ENCODE peak calls at places on chromosomes 16 and 17, in seven cellular contexts. One of them, this sample, is unnamed.

GRCh38 chr17:48641541-48642058 is 15.4 kb upstream of the HOXB9 start:
- DNase-seq in activated CD4-positive, CD25-positive, alpha-beta regulatory T cell: no peak
- DNase-seq in KBM-7: no peak
- DNase-seq in RCC 7860: no peak
- DNase-seq in fibroblast of mammary gland: no peak
- DNase-seq in M059J: no peak
- DNase-seq in activated T-cell treated with anti-CD3 and anti-CD28 coated beads, Interleukin-2, amount 50 U/mL, for 72 hours: no peak
- DNase-seq in this sample: no peak

GRCh38 chr17:40453881-40454630 is 10.8 kb downstream of the IGFBP4 start:
- DNase-seq in activated CD4-positive, CD25-positive, alpha-beta regulatory T cell: no peak
- DNase-seq in KBM-7: no peak
- DNase-seq in RCC 7860: no peak
- DNase-seq in fibroblast of mammary gland: peak
- DNase-seq in M059J: no peak
- DNase-seq in activated T-cell treated with anti-CD3 and anti-CD28 coated beads, Interleukin-2, amount 50 U/mL, for 72 hours: no peak
- DNase-seq in this sample: no peak

GRCh38 chr17:15464629-15465028 is 2.8 kb downstream of the CDRT4 start:
- DNase-seq in activated CD4-positive, CD25-positive, alpha-beta regulatory T cell: no peak
- DNase-seq in KBM-7: no peak
- DNase-seq in RCC 7860: no peak
- DNase-seq in fibroblast of mammary gland: no peak
- DNase-seq in M059J: peak
- DNase-seq in activated T-cell treated with anti-CD3 and anti-CD28 coated beads, Interleukin-2, amount 50 U/mL, for 72 hours: no peak
- DNase-seq in this sample: no peak

GRCh38 chr16:88759245-88759975 is 25.6 kb downstream of the PIEZO1 start:
- DNase-seq in activated CD4-positive, CD25-positive, alpha-beta regulatory T cell: no peak
- DNase-seq in KBM-7: peak
- DNase-seq in RCC 7860: no peak
- DNase-seq in fibroblast of mammary gland: peak
- DNase-seq in M059J: no peak
- DNase-seq in activated T-cell treated with anti-CD3 and anti-CD28 coated beads, Interleukin-2, amount 50 U/mL, for 72 hours: peak
- DNase-seq in this sample: no peak

GRCh38 chr16:78478267-78478821 is 378.9 kb downstream of the WWOX start:
- DNase-seq in activated CD4-positive, CD25-positive, alpha-beta regulatory T cell: no peak
- DNase-seq in KBM-7: peak
- DNase-seq in RCC 7860: peak
- DNase-seq in fibroblast of mammary gland: peak
- DNase-seq in M059J: no peak
- DNase-seq in activated T-cell treated with anti-CD3 and anti-CD28 coated beads, Interleukin-2, amount 50 U/mL, for 72 hours: no peak
- DNase-seq in this sample: no peak

GRCh38 chr16:61891460-61891859 is 144.8 kb downstream of the CDH8 start:
- DNase-seq in activated CD4-positive, CD25-positive, alpha-beta regulatory T cell: no peak
- DNase-seq in KBM-7: no peak
- DNase-seq in RCC 7860: no peak
- DNase-seq in fibroblast of mammary gland: no peak
- DNase-seq in M059J: no peak
- DNase-seq in activated T-cell treated with anti-CD3 and anti-CD28 coated beads, Interleukin-2, amount 50 U/mL, for 72 hours: no peak
- DNase-seq in this sample: no peak

GRCh38 chr16:69893086-69893485 is 58.0 kb upstream of the CLEC18A start:
- DNase-seq in activated CD4-positive, CD25-positive, alpha-beta regulatory T cell: no peak
- DNase-seq in KBM-7: no peak
- DNase-seq in RCC 7860: no peak
- DNase-seq in fibroblast of mammary gland: no peak
- DNase-seq in M059J: no peak
- DNase-seq in activated T-cell treated with anti-CD3 and anti-CD28 coated beads, Interleukin-2, amount 50 U/mL, for 72 hours: no peak
- DNase-seq in this sample: no peak

GRCh38 chr17:71180801-71181385 is 939.9 kb upstream of the SOX9 start:
- DNase-seq in activated CD4-positive, CD25-positive, alpha-beta regulatory T cell: no peak
- DNase-seq in KBM-7: no peak
- DNase-seq in RCC 7860: peak
- DNase-seq in fibroblast of mammary gland: peak
- DNase-seq in M059J: peak
- DNase-seq in activated T-cell treated with anti-CD3 and anti-CD28 coated beads, Interleukin-2, amount 50 U/mL, for 72 hours: no peak
- DNase-seq in this sample: peak

GRCh38 chr17:42975265-42975664 is 4.6 kb downstream of the PTGES3L start:
- DNase-seq in activated CD4-positive, CD25-positive, alpha-beta regulatory T cell: no peak
- DNase-seq in KBM-7: no peak
- DNase-seq in RCC 7860: no peak
- DNase-seq in fibroblast of mammary gland: no peak
- DNase-seq in M059J: no peak
- DNase-seq in activated T-cell treated with anti-CD3 and anti-CD28 coated beads, Interleukin-2, amount 50 U/mL, for 72 hours: no peak
- DNase-seq in this sample: no peak

GRCh38 chr16:3180445-3180878 is 7.5 kb upstream of the OR1F1 start:
- DNase-seq in activated CD4-positive, CD25-positive, alpha-beta regulatory T cell: no peak
- DNase-seq in KBM-7: no peak
- DNase-seq in RCC 7860: peak
- DNase-seq in fibroblast of mammary gland: no peak
- DNase-seq in M059J: peak
- DNase-seq in activated T-cell treated with anti-CD3 and anti-CD28 coated beads, Interleukin-2, amount 50 U/mL, for 72 hours: no peak
- DNase-seq in this sample: no peak

GRCh38 chr16:72787519-72788268 is 260.2 kb downstream of the ZFHX3 start:
- DNase-seq in activated CD4-positive, CD25-positive, alpha-beta regulatory T cell: peak
- DNase-seq in KBM-7: peak
- DNase-seq in RCC 7860: peak
- DNase-seq in fibroblast of mammary gland: peak
- DNase-seq in M059J: peak
- DNase-seq in activated T-cell treated with anti-CD3 and anti-CD28 coated beads, Interleukin-2, amount 50 U/mL, for 72 hours: peak
- DNase-seq in this sample: peak

GRCh38 chr16:3112058-3112880 is at the start of gene ZNF205:
- DNase-seq in activated CD4-positive, CD25-positive, alpha-beta regulatory T cell: no peak
- DNase-seq in KBM-7: no peak
- DNase-seq in RCC 7860: peak
- DNase-seq in fibroblast of mammary gland: peak
- DNase-seq in M059J: peak
- DNase-seq in activated T-cell treated with anti-CD3 and anti-CD28 coated beads, Interleukin-2, amount 50 U/mL, for 72 hours: no peak
- DNase-seq in this sample: peak

GRCh38 chr16:85291302-85292148 is 179.3 kb upstream of the CIBAR2 start:
- DNase-seq in activated CD4-positive, CD25-positive, alpha-beta regulatory T cell: no peak
- DNase-seq in KBM-7: no peak
- DNase-seq in RCC 7860: no peak
- DNase-seq in fibroblast of mammary gland: no peak
- DNase-seq in M059J: no peak
- DNase-seq in activated T-cell treated with anti-CD3 and anti-CD28 coated beads, Interleukin-2, amount 50 U/mL, for 72 hours: no peak
- DNase-seq in this sample: no peak

GRCh38 chr17:11238710-11239109 is 2.3 kb upstream of the SHISA6 start:
- DNase-seq in activated CD4-positive, CD25-positive, alpha-beta regulatory T cell: no peak
- DNase-seq in KBM-7: peak
- DNase-seq in RCC 7860: no peak
- DNase-seq in fibroblast of mammary gland: no peak
- DNase-seq in M059J: no peak
- DNase-seq in activated T-cell treated with anti-CD3 and anti-CD28 coated beads, Interleukin-2, amount 50 U/mL, for 72 hours: no peak
- DNase-seq in this sample: no peak

GRCh38 chr16:84041421-84041820 is 1.2 kb downstream of the SLC38A8 start:
- DNase-seq in activated CD4-positive, CD25-positive, alpha-beta regulatory T cell: no peak
- DNase-seq in KBM-7: no peak
- DNase-seq in RCC 7860: no peak
- DNase-seq in fibroblast of mammary gland: no peak
- DNase-seq in M059J: no peak
- DNase-seq in activated T-cell treated with anti-CD3 and anti-CD28 coated beads, Interleukin-2, amount 50 U/mL, for 72 hours: no peak
- DNase-seq in this sample: no peak

GRCh38 chr16:49952386-49952785 is 72.6 kb upstream of the CNEP1R1 start:
- DNase-seq in activated CD4-positive, CD25-positive, alpha-beta regulatory T cell: no peak
- DNase-seq in KBM-7: no peak
- DNase-seq in RCC 7860: peak
- DNase-seq in fibroblast of mammary gland: peak
- DNase-seq in M059J: peak
- DNase-seq in activated T-cell treated with anti-CD3 and anti-CD28 coated beads, Interleukin-2, amount 50 U/mL, for 72 hours: no peak
- DNase-seq in this sample: peak

GRCh38 chr17:20281860-20282259 is 185.5 kb downstream of the LGALS9B start:
- DNase-seq in activated CD4-positive, CD25-positive, alpha-beta regulatory T cell: no peak
- DNase-seq in KBM-7: no peak
- DNase-seq in RCC 7860: no peak
- DNase-seq in fibroblast of mammary gland: no peak
- DNase-seq in M059J: no peak
- DNase-seq in activated T-cell treated with anti-CD3 and anti-CD28 coated beads, Interleukin-2, amount 50 U/mL, for 72 hours: no peak
- DNase-seq in this sample: no peak

GRCh38 chr17:51056813-51057510 is 63.7 kb downstream of the SPAG9 start:
- DNase-seq in activated CD4-positive, CD25-positive, alpha-beta regulatory T cell: no peak
- DNase-seq in KBM-7: peak
- DNase-seq in RCC 7860: peak
- DNase-seq in fibroblast of mammary gland: peak
- DNase-seq in M059J: peak
- DNase-seq in activated T-cell treated with anti-CD3 and anti-CD28 coated beads, Interleukin-2, amount 50 U/mL, for 72 hours: peak
- DNase-seq in this sample: peak

GRCh38 chr17:62140836-62141235 is 75.8 kb upstream of the MED13 start:
- DNase-seq in activated CD4-positive, CD25-positive, alpha-beta regulatory T cell: no peak
- DNase-seq in KBM-7: no peak
- DNase-seq in RCC 7860: no peak
- DNase-seq in fibroblast of mammary gland: no peak
- DNase-seq in M059J: peak
- DNase-seq in activated T-cell treated with anti-CD3 and anti-CD28 coated beads, Interleukin-2, amount 50 U/mL, for 72 hours: no peak
- DNase-seq in this sample: no peak

GRCh38 chr17:38922538-38923291 is 2.7 kb upstream of the LASP1NB start:
- DNase-seq in activated CD4-positive, CD25-positive, alpha-beta regulatory T cell: no peak
- DNase-seq in KBM-7: no peak
- DNase-seq in RCC 7860: no peak
- DNase-seq in fibroblast of mammary gland: peak
- DNase-seq in M059J: peak
- DNase-seq in activated T-cell treated with anti-CD3 and anti-CD28 coated beads, Interleukin-2, amount 50 U/mL, for 72 hours: no peak
- DNase-seq in this sample: peak

GRCh38 chr16:8768701-8769100 is 28.7 kb downstream of the TMEM186 start:
- DNase-seq in activated CD4-positive, CD25-positive, alpha-beta regulatory T cell: no peak
- DNase-seq in KBM-7: no peak
- DNase-seq in RCC 7860: no peak
- DNase-seq in fibroblast of mammary gland: no peak
- DNase-seq in M059J: peak
- DNase-seq in activated T-cell treated with anti-CD3 and anti-CD28 coated beads, Interleukin-2, amount 50 U/mL, for 72 hours: no peak
- DNase-seq in this sample: no peak

GRCh38 chr16:78211951-78212350 is 112.5 kb downstream of the WWOX start:
- DNase-seq in activated CD4-positive, CD25-positive, alpha-beta regulatory T cell: no peak
- DNase-seq in KBM-7: no peak
- DNase-seq in RCC 7860: no peak
- DNase-seq in fibroblast of mammary gland: no peak
- DNase-seq in M059J: no peak
- DNase-seq in activated T-cell treated with anti-CD3 and anti-CD28 coated beads, Interleukin-2, amount 50 U/mL, for 72 hours: no peak
- DNase-seq in this sample: peak

GRCh38 chr17:7803981-7804380 is 30.0 kb upstream of the KDM6B start:
- DNase-seq in activated CD4-positive, CD25-positive, alpha-beta regulatory T cell: no peak
- DNase-seq in KBM-7: no peak
- DNase-seq in RCC 7860: no peak
- DNase-seq in fibroblast of mammary gland: peak
- DNase-seq in M059J: no peak
- DNase-seq in activated T-cell treated with anti-CD3 and anti-CD28 coated beads, Interleukin-2, amount 50 U/mL, for 72 hours: no peak
- DNase-seq in this sample: peak

GRCh38 chr17:2701161-2701995 is 10.2 kb downstream of the CLUH start:
- DNase-seq in activated CD4-positive, CD25-positive, alpha-beta regulatory T cell: no peak
- DNase-seq in KBM-7: no peak
- DNase-seq in RCC 7860: no peak
- DNase-seq in fibroblast of mammary gland: no peak
- DNase-seq in M059J: no peak
- DNase-seq in activated T-cell treated with anti-CD3 and anti-CD28 coated beads, Interleukin-2, amount 50 U/mL, for 72 hours: no peak
- DNase-seq in this sample: no peak

GRCh38 chr17:77619851-77620250 is 338.7 kb upstream of the TNRC6C start:
- DNase-seq in activated CD4-positive, CD25-positive, alpha-beta regulatory T cell: no peak
- DNase-seq in KBM-7: no peak
- DNase-seq in RCC 7860: no peak
- DNase-seq in fibroblast of mammary gland: peak
- DNase-seq in M059J: peak
- DNase-seq in activated T-cell treated with anti-CD3 and anti-CD28 coated beads, Interleukin-2, amount 50 U/mL, for 72 hours: no peak
- DNase-seq in this sample: peak